ENCODE peak calls at places on chromosomes 3 and 15, in six cellular contexts. Q is heart left ventricle, F is IMR-90, Z is ovary, I is breast epithelium, X is endodermal cell. G is an unnamed sample. For H3K4me1 and H3K9me3, the result is how much of the 10 kb centered on the place peaks cover.

GRCh38 chr3:9704343-9705322 is 1.0 kb downstream of the CPNE9 start:
- DNase-seq in X (peak), I (no peak), Z (no peak), Q (peak), F (peak), G (peak)

GRCh38 chr3:127442551-127442950 is 148.0 kb downstream of the TPRA1 start:
- DNase-seq in F (no peak), X (peak), Z (no peak), I (peak), Q (peak), G (no peak)

GRCh38 chr15:88605507-88606436 is 15.4 kb upstream of the AEN start:
- DNase-seq in Q (peak), X (peak), F (peak), I (no peak), Z (no peak), G (peak)

GRCh38 chr15:50051811-50052419 is 67.1 kb downstream of the ATP8B4 start:
- DNase-seq in I (no peak), F (peak), Q (peak), X (peak), Z (peak), G (no peak)

GRCh38 chr3:10845839-10846656 is 30.0 kb downstream of the SLC6A11 start:
- DNase-seq in F (no peak), Q (no peak), I (no peak), X (no peak), Z (no peak), G (no peak)

GRCh38 chr3:99683876-99684275 is 45.5 kb downstream of the COL8A1 start:
- DNase-seq in Z (no peak), X (no peak), I (no peak), Q (no peak), F (no peak), G (no peak)

GRCh38 chr3:114152519-114153151 is 26.2 kb downstream of the DRD3 start:
- DNase-seq in F (peak), X (peak), Q (peak), I (peak), Z (peak), G (peak)

GRCh38 chr3:136262559-136262958 is 12.4 kb downstream of the PCCB start:
- DNase-seq in F (no peak), I (no peak), Q (no peak), Z (no peak), X (no peak), G (no peak)

GRCh38 chr3:131550562-131551188 is 47.9 kb upstream of the MRPL3 start:
- DNase-seq in X (no peak), Z (no peak), Q (no peak), F (no peak), I (no peak), G (no peak)

GRCh38 chr3:58366699-58367098 is 34.0 kb downstream of the PXK start:
- DNase-seq in Z (no peak), F (peak), X (no peak), I (no peak), Q (no peak), G (no peak)

GRCh38 chr3:9172851-9173320 is 76.6 kb downstream of the SRGAP3 start:
- DNase-seq in F (no peak), Z (peak), X (no peak), I (no peak), Q (no peak), G (no peak)

GRCh38 chr3:73772076-73772475 is 147.3 kb upstream of the PDZRN3 start:
- DNase-seq in X (no peak), Z (no peak), I (no peak), F (no peak), Q (no peak), G (no peak)

GRCh38 chr3:57100046-57100695 is 39.7 kb downstream of the SPATA12 start:
- DNase-seq in I (peak), X (peak), Q (peak), F (peak), Z (peak), G (peak)

GRCh38 chr3:115784739-115785571 is 161.6 kb downstream of the GAP43 start:
- DNase-seq in X (peak), Z (no peak), I (no peak), Q (no peak), F (peak), G (peak)

GRCh38 chr3:188974856-188975611 is 196.7 kb upstream of the TPRG1 start:
- DNase-seq in X (no peak), I (no peak), Q (no peak), Z (no peak), F (peak), G (peak)

GRCh38 chr15:49383266-49383665 is 39.8 kb upstream of the FGF7 start:
- DNase-seq in F (peak), X (no peak), Q (no peak), I (no peak), Z (no peak), G (no peak)

GRCh38 chr15:95326689-95327525 is 1003.6 kb upstream of the NR2F2 start:
- DNase-seq in Q (no peak), F (no peak), Z (peak), I (no peak), X (peak), G (no peak)

GRCh38 chr3:45119824-45120614 is 26.2 kb downstream of the CDCP1 start:
- DNase-seq in I (no peak), Z (no peak), Q (no peak), X (no peak), F (peak), G (no peak)

GRCh38 chr3:185796431-185797107 is 28.3 kb downstream of the IGF2BP2 start:
- DNase-seq in I (no peak), Z (no peak), Q (no peak), F (peak), X (no peak), G (no peak)

GRCh38 chr3:126552688-126553283 is 5.9 kb downstream of the C3orf22 start:
- DNase-seq in F (no peak), X (peak), Q (no peak), Z (no peak), I (no peak), G (no peak)

GRCh38 chr3:197103766-197104165 is 74.1 kb upstream of the MELTF start:
- DNase-seq in X (no peak), F (peak), Z (no peak), I (no peak), Q (no peak), G (no peak)

GRCh38 chr3:43378066-43378935 is 92.0 kb downstream of the SNRK start:
- DNase-seq in X (peak), Z (no peak), F (peak), Q (no peak), I (no peak), G (peak)

GRCh38 chr3:39542588-39542988 is 75.1 kb downstream of the MOBP start:
- DNase-seq in F (no peak), I (no peak), X (no peak), Z (no peak), Q (no peak), G (no peak)
- H3K27ac ChIP-seq in F (no peak), I (no peak), X (no peak), Z (no peak), Q (no peak), G (no peak)

GRCh38 chr3:66489115-66489514 is 11.7 kb downstream of the LRIG1 start:
- DNase-seq in X (no peak), I (no peak), F (no peak), Q (no peak), Z (no peak), G (no peak)
- H3K4me1 ChIP-seq in X (under half), I (under half), F (under half), Q (half or more), Z (under half), G (half or more)

GRCh38 chr3:129046732-129047552 is 13.6 kb upstream of the GP9 start:
- DNase-seq in Q (no peak), F (no peak), Z (no peak), I (no peak), X (no peak), G (no peak)
- H3K9me3 ChIP-seq in Q (under half), F (under half), Z (under half), I (under half), X (under half), G (under half)

GRCh38 chr15:81897011-81897677 is 148.7 kb downstream of the MEX3B start:
- DNase-seq in I (no peak), Q (no peak), Z (no peak), X (no peak), F (peak), G (no peak)
- H3K27ac ChIP-seq in I (no peak), Q (no peak), Z (no peak), X (no peak), F (peak), G (no peak)

DNA sequence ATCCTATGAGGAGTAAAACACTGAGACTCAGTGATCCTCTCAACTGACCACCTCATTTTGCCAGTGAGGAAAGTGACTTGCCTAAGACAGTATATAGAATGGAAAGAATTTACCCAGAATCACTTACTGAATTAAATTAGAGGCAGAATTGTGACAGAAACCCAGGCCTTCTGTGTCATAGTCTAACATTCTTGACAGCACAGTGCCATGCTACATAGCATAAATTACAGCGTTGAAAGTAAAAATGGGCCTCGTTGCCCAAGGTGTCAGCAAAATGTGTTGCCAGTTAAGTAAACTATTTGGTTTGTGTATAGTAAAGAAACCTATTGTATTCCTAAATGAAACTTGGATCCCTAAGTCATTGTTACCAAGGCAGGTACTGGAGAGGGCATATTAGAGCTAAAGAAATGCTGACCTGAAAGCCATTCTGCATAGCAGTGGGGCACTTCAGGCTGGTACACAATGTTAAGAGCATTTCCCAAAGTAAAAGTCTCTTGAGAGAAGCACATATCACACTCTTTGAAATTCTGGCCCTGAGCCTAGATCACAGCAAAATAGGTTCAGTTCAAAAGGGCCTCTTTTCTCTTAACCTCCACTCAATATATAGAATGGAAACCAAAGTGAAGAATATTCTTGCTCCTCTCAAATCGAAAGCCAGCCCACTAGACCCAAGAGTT is 53.8 kb downstream of the HMG20A start:
- DNase-seq in I (no peak), Q (no peak), F (no peak), Z (no peak), X (no peak), G (no peak)
- H3K4me1 ChIP-seq in I (under half), Q (under half), F (under half), Z (under half), X (under half), G (under half)

GRCh38 chr15:86685263-86685662 is 605.6 kb downstream of the AGBL1 start:
- DNase-seq in Z (no peak), I (no peak), F (no peak), X (no peak), Q (no peak), G (no peak)

GRCh38 chr15:86690566-86690965 is 610.9 kb downstream of the AGBL1 start:
- DNase-seq in F (no peak), X (no peak), Q (no peak), I (no peak), Z (no peak), G (no peak)

GRCh38 chr15:86691091-86691490 is 611.4 kb downstream of the AGBL1 start:
- DNase-seq in X (no peak), F (no peak), Q (no peak), Z (no peak), I (no peak), G (no peak)
- H3K9me3 ChIP-seq in X (under half), F (under half), Q (under half), Z (under half), I (under half), G (under half)

G was measured in CD4-positive, alpha-beta memory T cell.